ENCODE peak calls at places on chromosome 13, in seven cellular contexts. F, I, G, P, M, R and D are unnamed samples.

GRCh38 chr13:82688400-82688999 is 1193.8 kb downstream of the SLITRK1 start:
- DNase-seq in M (no peak), P (no peak), G (no peak), F (no peak), R (peak; percentile 35), I (peak; percentile 0), D (no peak)

GRCh38 chr13:113672002-113672651 is 5.1 kb downstream of the GRK1 start:
- DNase-seq in M (peak; percentile 16), F (no peak), G (no peak), P (no peak), I (no peak), R (no peak), D (no peak)

GRCh38 chr13:41502676-41503075 is 45.3 kb downstream of the RGCC start:
- DNase-seq in F (no peak), I (peak; percentile 88), G (peak; percentile 42), P (no peak), R (no peak), M (no peak), D (peak; percentile 14)

GRCh38 chr13:59086147-59086546 is 1077.6 kb downstream of the DIAPH3 start:
- DNase-seq in M (no peak), R (no peak), I (no peak), F (peak; percentile 61), P (no peak), G (no peak), D (no peak)

GRCh38 chr13:85828094-85828684 is 29.0 kb upstream of the SLITRK6 start:
- DNase-seq in P (no peak), G (no peak), F (no peak), I (peak; percentile 8), M (no peak), R (no peak), D (no peak)

GRCh38 chr13:41601718-41602445 is 144.5 kb downstream of the RGCC start:
- DNase-seq in P (no peak), G (no peak), M (no peak), R (no peak), I (no peak), F (no peak), D (no peak)

GRCh38 chr13:113009743-113010509 is 40.9 kb downstream of the MCF2L start:
- DNase-seq in P (no peak), F (peak; percentile 44), R (no peak), G (no peak), I (no peak), M (no peak), D (no peak)

GRCh38 chr13:72652681-72653080 is 74.7 kb downstream of the MZT1 start:
- DNase-seq in G (no peak), M (no peak), P (no peak), R (no peak), F (no peak), I (no peak), D (no peak)

GRCh38 chr13:67204731-67205130 is 25.4 kb downstream of the PCDH9 start:
- DNase-seq in G (no peak), P (no peak), M (no peak), I (no peak), F (no peak), R (no peak), D (no peak)

GRCh38 chr13:64083396-64083795 is 2667.7 kb upstream of the PCDH20 start:
- DNase-seq in F (no peak), P (no peak), G (no peak), I (no peak), R (no peak), M (no peak), D (no peak)

GRCh38 chr13:86554066-86554465 is 754.8 kb upstream of the SLITRK6 start:
- DNase-seq in R (no peak), I (no peak), P (no peak), M (no peak), G (no peak), F (no peak), D (no peak)

GRCh38 chr13:41565221-41565620 is 107.9 kb downstream of the RGCC start:
- DNase-seq in G (no peak), F (peak; percentile 87), P (no peak), R (no peak), M (no peak), I (no peak), D (no peak)

GRCh38 chr13:62793850-62794249 is 1378.2 kb upstream of the PCDH20 start:
- DNase-seq in R (no peak), F (no peak), P (no peak), M (no peak), I (no peak), G (no peak), D (no peak)

GRCh38 chr13:35468195-35468594 is 8.3 kb downstream of the MAB21L1 start:
- DNase-seq in R (no peak), G (no peak), F (no peak), I (no peak), P (no peak), M (no peak), D (no peak)

GRCh38 chr13:109569938-109570711 is 216.3 kb downstream of the IRS2 start:
- DNase-seq in M (no peak), F (no peak), R (no peak), G (peak; percentile 70), I (peak; percentile 49), P (peak; percentile 22), D (peak; percentile 1)

GRCh38 chr13:112728375-112729126 is 38.7 kb downstream of the ATP11A start:
- DNase-seq in P (no peak), M (peak; percentile 28), F (no peak), G (no peak), I (no peak), R (no peak), D (no peak)